ENCODE peak calls at places on chromosome 10, in eight cellular contexts. O, A, I, M, N, F, C and X are unnamed samples.

GRCh38 chr10:5442056-5442989 is 30.0 kb downstream of the NET1 start:
- DNase-seq in N (peak; percentile 55), A (peak; percentile 70), M (no peak), I (no peak), C (no peak), O (no peak), F (no peak), X (no peak)

GRCh38 chr10:73495226-73495883 is 469 bp downstream of the PPP3CB start:
- DNase-seq in A (peak; percentile 94), N (peak; percentile 87), I (peak; percentile 96), M (peak; percentile 95), F (peak; percentile 65), C (peak; percentile 98), O (peak; percentile 91), X (peak; percentile 99)

GRCh38 chr10:101112799-101113594 is 18.1 kb upstream of the TLX1 start:
- DNase-seq in M (no peak), O (no peak), C (peak; percentile 69), A (no peak), I (no peak), N (no peak), F (no peak), X (peak; percentile 41)

GRCh38 chr10:24639124-24639523 is 84.6 kb downstream of the ARHGAP21 start:
- DNase-seq in C (no peak), M (no peak), N (no peak), O (no peak), A (no peak), F (no peak), I (no peak), X (no peak)

GRCh38 chr10:45001382-45002148 is 842 bp downstream of the ZNF22 start:
- DNase-seq in I (peak; percentile 94), A (peak; percentile 72), O (peak; percentile 73), N (peak; percentile 69), M (peak; percentile 66), F (no peak), C (peak; percentile 83), X (peak; percentile 89)

GRCh38 chr10:102384053-102384452 is 11.5 kb upstream of the NFKB2 start:
- DNase-seq in N (no peak), M (peak; percentile 11), O (no peak), F (no peak), I (peak; percentile 68), C (no peak), A (no peak), X (peak; percentile 10)

GRCh38 chr10:117830832-117831231 is 215.9 kb downstream of the RAB11FIP2 start:
- DNase-seq in A (peak; percentile 34), F (peak; percentile 54), N (no peak), I (no peak), M (peak; percentile 23), O (no peak), C (no peak), X (no peak)

GRCh38 chr10:120607016-120607709 is 150.1 kb downstream of the PLPP4 start:
- DNase-seq in A (no peak), N (peak; percentile 7), F (no peak), M (no peak), C (no peak), I (peak; percentile 79), O (no peak), X (no peak)

GRCh38 chr10:35119378-35119777 is 7.3 kb upstream of the CREM start:
- DNase-seq in C (no peak), N (no peak), F (no peak), A (no peak), M (no peak), O (no peak), I (no peak), X (no peak)

GRCh38 chr10:111481271-111482073 is 404.6 kb downstream of the ADRA2A start:
- DNase-seq in N (no peak), M (no peak), A (no peak), I (peak; percentile 36), C (no peak), O (no peak), F (no peak), X (no peak)

GRCh38 chr10:122417667-122418066 is 36.8 kb upstream of the ARMS2 start:
- DNase-seq in F (no peak), C (no peak), O (no peak), M (no peak), A (no peak), I (no peak), N (no peak), X (no peak)

GRCh38 chr10:49619613-49620012 is 5.8 kb downstream of the CHAT start:
- DNase-seq in I (peak; percentile 3), A (no peak), N (no peak), F (no peak), M (no peak), O (no peak), C (peak; percentile 27), X (peak; percentile 48)

GRCh38 chr10:6665847-6666246 is 85.8 kb upstream of the PRKCQ start:
- DNase-seq in A (no peak), M (no peak), N (no peak), O (no peak), F (no peak), I (no peak), C (no peak), X (no peak)

GRCh38 chr10:116444527-116445142 is 17.0 kb downstream of the PNLIPRP3 start:
- DNase-seq in N (peak; percentile 31), I (no peak), A (peak; percentile 23), O (no peak), C (no peak), F (peak; percentile 23), M (no peak), X (no peak)

GRCh38 chr10:21372651-21373410 is 152.7 kb downstream of the SKIDA1 start:
- DNase-seq in A (peak; percentile 79), M (peak; percentile 58), O (peak; percentile 16), N (peak; percentile 92), F (no peak), I (peak; percentile 92), C (no peak), X (no peak)

GRCh38 chr10:30092151-30092790 is 32.9 kb upstream of the JCAD start:
- DNase-seq in N (peak; percentile 77), O (no peak), C (no peak), F (no peak), A (no peak), M (no peak), I (peak; percentile 84), X (no peak)

GRCh38 chr10:36492590-36493510 is 632.5 kb upstream of the ANKRD30A start:
- DNase-seq in N (peak; percentile 84), A (no peak), C (no peak), F (no peak), O (no peak), I (peak; percentile 67), M (no peak), X (no peak)

GRCh38 chr10:90193240-90193985 is 492.0 kb downstream of the KIF20B start:
- DNase-seq in I (no peak), A (no peak), C (no peak), N (peak; percentile 43), M (no peak), O (no peak), F (no peak), X (no peak)

GRCh38 chr10:11513727-11514126 is 97.7 kb downstream of the USP6NL start:
- DNase-seq in M (no peak), N (no peak), O (no peak), C (no peak), F (no peak), A (no peak), I (no peak), X (no peak)

GRCh38 chr10:17512341-17513001 is 58.1 kb upstream of the ST8SIA6 start:
- DNase-seq in N (peak; percentile 98), I (no peak), F (no peak), C (no peak), M (peak; percentile 69), A (peak; percentile 78), O (no peak), X (no peak)

GRCh38 chr10:126609566-126609965 is 60.9 kb downstream of the C10orf90 start:
- DNase-seq in N (no peak), I (no peak), C (no peak), M (no peak), F (no peak), O (no peak), A (no peak), X (no peak)

GRCh38 chr10:33939892-33940291 is 605.4 kb upstream of the NRP1 start:
- DNase-seq in I (no peak), F (no peak), O (no peak), C (no peak), N (no peak), M (no peak), A (no peak), X (no peak)

GRCh38 chr10:125007436-125007835 is 65.5 kb downstream of the ZRANB1 start:
- DNase-seq in C (no peak), M (no peak), N (no peak), I (peak; percentile 31), A (no peak), F (no peak), O (no peak), X (no peak)
- H3K4me1 ChIP-seq in C (no peaks in the 10 kb centered on the region), M (peaks cover 13% of the 10 kb centered on the region), N (peaks cover 9% of the 10 kb centered on the region), I (no peaks in the 10 kb centered on the region), A (peaks cover 9% of the 10 kb centered on the region), F (peaks cover 28% of the 10 kb centered on the region), O (peaks cover 66% of the 10 kb centered on the region), X (peaks cover 57% of the 10 kb centered on the region)

GRCh38 chr10:69242844-69243212 is 22.7 kb downstream of the HKDC1 start:
- DNase-seq in F (no peak), N (no peak), M (no peak), I (no peak), A (no peak), O (no peak), C (no peak), X (peak; percentile 56)
- H3K36me3 ChIP-seq in F (no peaks in the 10 kb centered on the region), N (no peaks in the 10 kb centered on the region), M (no peaks in the 10 kb centered on the region), I (no peaks in the 10 kb centered on the region), A (no peaks in the 10 kb centered on the region), O (no peaks in the 10 kb centered on the region), C (no peaks in the 10 kb centered on the region), X (no peaks in the 10 kb centered on the region)

DNA sequence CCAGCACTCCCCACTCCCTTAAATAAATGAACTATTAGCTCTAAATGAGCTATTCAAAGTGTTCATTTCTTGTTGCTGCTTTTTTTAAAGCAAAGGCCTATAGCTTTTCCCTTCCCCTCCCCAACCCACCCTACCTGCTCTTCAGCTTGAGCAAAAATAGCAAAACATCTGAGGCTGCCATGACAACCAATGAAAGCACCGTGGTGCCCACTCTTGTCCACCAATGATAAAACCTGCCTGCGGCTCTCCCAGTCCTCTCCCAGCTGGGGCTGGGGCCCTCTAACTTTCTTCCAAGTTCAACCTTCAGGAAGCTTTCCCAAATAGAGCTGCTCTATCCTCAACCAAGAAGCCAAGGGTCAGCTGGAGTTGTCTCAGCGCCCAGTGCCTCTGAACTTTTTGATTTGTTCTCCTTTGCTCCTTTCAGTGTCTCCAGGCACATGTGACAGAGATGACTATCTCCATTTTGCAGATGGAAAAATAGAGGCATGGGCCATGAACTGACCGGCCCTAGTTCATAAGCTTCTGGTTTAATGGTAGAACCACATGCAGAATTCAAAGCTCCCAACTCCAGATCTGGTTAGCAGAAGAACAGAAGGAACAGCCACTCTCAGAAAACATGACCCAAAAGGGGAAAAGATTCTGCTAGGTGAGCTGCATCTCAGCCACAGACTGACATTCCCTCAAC is 47.7 kb downstream of the PIK3AP1 start:
- DNase-seq in A (no peak), O (no peak), I (peak; percentile 14), N (no peak), C (no peak), F (no peak), M (no peak), X (no peak)
- H3K4me1 ChIP-seq in A (peaks cover 4% of the 10 kb centered on the region), O (no peaks in the 10 kb centered on the region), I (peaks cover 7% of the 10 kb centered on the region), N (peaks cover 7% of the 10 kb centered on the region), C (peaks cover 3% of the 10 kb centered on the region), F (peaks cover 1% of the 10 kb centered on the region), M (no peaks in the 10 kb centered on the region), X (peaks cover 74% of the 10 kb centered on the region)

DNA sequence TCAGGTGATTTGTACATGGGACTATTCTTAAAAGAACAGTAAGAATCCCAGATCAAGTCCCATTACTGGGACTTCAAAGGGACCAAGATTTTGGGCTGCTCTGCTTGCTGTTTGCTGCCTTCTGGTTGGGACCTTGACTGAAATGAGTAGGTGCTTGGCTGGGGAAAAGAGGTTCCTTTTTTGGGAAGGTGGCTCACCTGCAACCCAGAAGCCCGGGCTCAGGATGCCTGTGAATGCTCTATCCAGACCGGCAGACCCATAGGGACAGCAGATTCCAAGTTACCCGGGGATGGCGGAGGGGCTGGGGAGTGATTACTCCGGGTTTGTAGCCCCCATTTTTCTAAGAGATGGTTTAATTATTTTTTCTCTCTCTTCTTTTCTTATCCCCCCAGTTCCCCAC is 104.0 kb downstream of the CPXM2 start:
- DNase-seq in M (no peak), N (no peak), F (no peak), A (peak; percentile 10), C (no peak), O (no peak), I (no peak), X (no peak)
- H3K36me3 ChIP-seq in M (no peaks in the 10 kb centered on the region), N (no peaks in the 10 kb centered on the region), F (no peaks in the 10 kb centered on the region), A (no peaks in the 10 kb centered on the region), C (no peaks in the 10 kb centered on the region), O (no peaks in the 10 kb centered on the region), I (no peaks in the 10 kb centered on the region), X (no peaks in the 10 kb centered on the region)